ENCODE peak calls at places on chromosomes 12 and 14, in five cellular contexts. P is stomach, I is A549, Y is H1, K is sigmoid colon. N is an unnamed sample.

GRCh38 chr14:103628221-103628683 is 759 bp upstream of the KLC1 start:
- DNase-seq in P (peak), K (peak), Y (no peak), I (peak), N (peak)

GRCh38 chr12:48810817-48811453 is 7.4 kb upstream of the CACNB3 start:
- DNase-seq in K (no peak), Y (no peak), P (no peak), I (peak), N (peak)

GRCh38 chr12:56880416-56881035 is 53.7 kb downstream of the SDR9C7 start:
- DNase-seq in P (no peak), I (no peak), Y (no peak), K (no peak), N (no peak)

GRCh38 chr12:11746024-11746771 is 96.7 kb downstream of the ETV6 start:
- DNase-seq in I (peak), P (no peak), K (no peak), Y (no peak), N (no peak)

GRCh38 chr12:100229876-100230275 is 29.3 kb downstream of the ACTR6 start:
- DNase-seq in Y (no peak), K (no peak), P (no peak), I (no peak), N (no peak)

GRCh38 chr14:90460136-90460535 is 63.3 kb downstream of the CALM1 start:
- DNase-seq in I (no peak), Y (no peak), K (no peak), P (no peak), N (no peak)

GRCh38 chr14:54025661-54026060 is 69.0 kb upstream of the BMP4 start:
- DNase-seq in K (no peak), Y (no peak), P (no peak), I (peak), N (no peak)

GRCh38 chr12:30927210-30927576 is 645 bp downstream of the TSPAN11 start:
- DNase-seq in P (no peak), Y (no peak), I (no peak), K (no peak), N (no peak)

GRCh38 chr12:47190905-47191304 is 111.1 kb upstream of the AMIGO2 start:
- DNase-seq in P (no peak), I (no peak), Y (no peak), K (no peak), N (no peak)

GRCh38 chr12:81161680-81162079 is 83.8 kb downstream of the ACSS3 start:
- DNase-seq in K (no peak), P (no peak), I (no peak), Y (no peak), N (no peak)

GRCh38 chr12:79174656-79175055 is 310.1 kb downstream of the SYT1 start:
- DNase-seq in Y (no peak), I (peak), K (no peak), P (no peak), N (no peak)

GRCh38 chr12:119589087-119589486 is 4.5 kb upstream of the TMEM233 start:
- DNase-seq in I (no peak), K (no peak), P (no peak), Y (no peak), N (no peak)

GRCh38 chr12:47304161-47304560 is 224.4 kb upstream of the AMIGO2 start:
- DNase-seq in Y (no peak), K (no peak), I (no peak), P (no peak), N (no peak)

GRCh38 chr12:103735291-103735690 is 105.7 kb downstream of the NT5DC3 start:
- DNase-seq in I (no peak), Y (no peak), K (no peak), P (no peak), N (no peak)

GRCh38 chr12:57881035-57881973 is 34.8 kb upstream of the CTDSP2 start:
- DNase-seq in P (no peak), I (no peak), K (peak), Y (no peak), N (no peak)

GRCh38 chr14:77730976-77731497 is 23.1 kb downstream of the SLIRP start:
- DNase-seq in I (no peak), P (no peak), Y (no peak), K (no peak), N (no peak)

GRCh38 chr12:69252033-69252432 is 12.7 kb downstream of the CPSF6 start:
- DNase-seq in P (no peak), K (no peak), I (no peak), Y (no peak), N (no peak)

GRCh38 chr12:102911320-102911719 is 5.7 kb downstream of the PAH start:
- DNase-seq in P (no peak), I (no peak), K (no peak), Y (no peak), N (no peak)

GRCh38 chr12:14356147-14356546 is 9.3 kb upstream of the ATF7IP start:
- DNase-seq in Y (no peak), P (no peak), I (peak), K (no peak), N (no peak)

GRCh38 chr12:3107954-3108353 is 30.8 kb downstream of the TSPAN9 start:
- DNase-seq in I (no peak), P (no peak), Y (no peak), K (no peak), N (no peak)

GRCh38 chr12:56645201-56645716 is 525 bp downstream of the ATP5F1B start:
- DNase-seq in P (no peak), Y (no peak), K (no peak), I (no peak), N (no peak)

GRCh38 chr14:37406095-37406494 is 189.0 kb downstream of the FOXA1 start:
- DNase-seq in K (no peak), P (no peak), Y (no peak), I (no peak), N (no peak)

GRCh38 chr14:23518716-23519115 is 32.8 kb downstream of the ZFHX2 start:
- DNase-seq in Y (no peak), K (no peak), P (no peak), I (no peak), N (no peak)
- TF ChIP-seq CTCF in Y (no peak), K (no peak), P (no peak), I (no peak), N (no peak)

GRCh38 chr12:74171478-74171909 is 366.1 kb upstream of the ATXN7L3B start:
- DNase-seq in K (peak), Y (no peak), I (no peak), P (no peak), N (no peak)
- TF ChIP-seq POLR2A in K (no peak), Y (no peak), I (no peak), P (no peak), N (no peak)

GRCh38 chr14:32468955-32469354 is 139.9 kb downstream of the AKAP6 start:
- DNase-seq in K (no peak), P (no peak), Y (no peak), I (peak), N (no peak)
- TF ChIP-seq EP300 in K (no peak), P (no peak), Y (no peak), I (no peak), N (no peak)

GRCh38 chr12:84502180-84502857 is 410.3 kb downstream of the SLC6A15 start:
- DNase-seq in P (no peak), K (no peak), Y (no peak), I (no peak), N (no peak)

GRCh38 chr12:84502907-84503787 is 409.5 kb downstream of the SLC6A15 start:
- DNase-seq in P (peak), K (no peak), Y (no peak), I (peak), N (no peak)

GRCh38 chr12:84492381-84492883 is 420.2 kb downstream of the SLC6A15 start:
- DNase-seq in I (no peak), K (no peak), Y (no peak), P (no peak), N (no peak)

GRCh38 chr12:84497819-84498218 is 414.8 kb downstream of the SLC6A15 start:
- DNase-seq in K (no peak), I (peak), P (no peak), Y (no peak), N (no peak)
- TF ChIP-seq CTCF in K (no peak), I (peak), P (no peak), Y (no peak), N (no peak)

DNA sequence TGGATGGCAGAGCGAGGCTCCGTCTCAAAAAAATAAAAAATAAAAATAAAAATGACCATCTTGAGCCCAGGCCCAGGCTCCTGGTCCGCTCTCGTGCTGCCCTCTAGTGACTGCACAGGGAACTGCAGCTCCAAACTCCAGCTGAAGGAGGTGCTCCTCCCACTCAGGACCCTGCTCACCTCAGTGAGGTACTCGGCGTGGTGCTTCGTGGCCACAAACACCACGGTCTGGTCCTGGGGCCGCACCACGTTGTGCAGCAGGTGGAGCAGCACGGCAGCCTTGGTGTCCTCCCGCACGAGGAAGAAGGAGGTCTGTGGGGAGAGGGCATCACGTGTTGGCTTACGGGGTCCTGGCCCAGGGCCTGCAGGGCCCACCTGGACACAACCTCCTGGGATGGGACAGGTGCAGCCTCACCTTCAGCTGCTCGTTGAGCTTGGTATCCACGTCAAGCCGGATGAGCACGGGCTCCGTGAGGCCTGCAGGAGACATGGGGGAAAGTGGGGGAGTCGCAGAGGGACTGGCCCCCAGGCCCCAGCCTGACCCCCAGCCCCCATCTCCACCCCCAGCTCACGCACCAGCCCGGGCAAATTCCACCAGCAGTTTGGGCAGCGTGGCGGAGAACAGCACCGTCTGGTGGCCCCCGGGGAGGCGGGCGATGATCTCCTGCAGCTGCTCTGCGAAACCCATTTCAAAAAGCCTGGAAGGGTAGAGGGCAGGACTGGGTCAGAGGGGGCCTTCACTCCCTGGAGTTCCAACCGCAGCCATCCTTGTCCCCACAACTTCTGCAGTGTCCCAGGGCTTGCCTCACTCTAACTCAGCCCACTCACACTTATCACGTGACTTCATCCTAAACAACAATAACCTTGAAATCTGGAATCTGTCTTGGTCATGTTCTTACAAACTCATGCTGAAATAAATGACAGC is 10.6 kb downstream of the DDX54 start:
- DNase-seq in I (peak), P (peak), Y (no peak), K (no peak), N (peak)
- TF ChIP-seq POLR2A in I (no peak), P (no peak), Y (no peak), K (no peak), N (no peak)

DNA sequence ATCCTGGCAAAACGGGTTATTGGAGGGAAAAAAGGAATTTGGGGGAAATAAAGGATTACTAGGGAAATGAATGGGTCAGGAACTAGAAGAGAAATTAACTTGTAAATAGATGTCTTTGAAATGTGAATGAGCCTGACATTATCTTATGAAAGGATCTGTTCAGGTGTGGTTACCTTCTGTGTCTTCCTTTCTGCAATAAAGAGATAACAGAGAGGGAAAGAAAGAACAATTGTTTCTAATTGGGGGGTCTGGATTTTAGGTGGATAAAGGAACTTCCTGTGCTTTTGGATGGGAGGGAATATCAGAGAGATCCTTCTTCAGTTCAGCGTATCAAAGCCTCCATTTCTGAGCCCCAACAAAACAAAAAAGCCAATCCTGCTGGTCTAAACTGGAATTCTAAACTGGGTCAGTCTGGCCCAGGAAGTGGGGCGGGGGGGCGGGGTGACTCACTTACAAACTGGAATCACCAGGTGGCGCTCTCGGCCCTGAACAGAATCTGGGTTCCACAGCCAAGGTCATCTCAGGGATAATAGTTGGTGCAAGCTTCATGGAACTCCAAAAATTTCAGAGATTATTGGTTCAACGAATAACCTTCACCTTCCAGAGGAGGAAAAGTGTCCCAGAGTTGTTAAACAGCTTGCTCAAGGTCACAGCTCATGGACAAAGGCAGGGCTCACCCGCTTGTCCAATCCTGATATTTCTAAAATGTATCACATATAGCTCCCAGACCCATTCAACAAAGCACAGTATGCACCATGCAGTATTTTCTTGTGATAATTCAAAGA is 15.2 kb upstream of the PEBP1 start:
- DNase-seq in Y (peak), P (peak), I (peak), K (peak), N (peak)
- TF ChIP-seq EP300 in Y (no peak), P (no peak), I (no peak), K (no peak), N (no peak)

N was measured in ovary.